ENCODE peak calls at places on chromosomes 5 and 9, in eight cellular contexts. One of them, this sample, is unnamed.
A peak's percentile ranks its signal among the peaks of the same experiment; 100 is the strongest.

GRCh38 chr5:120544043-120544442 is 79.9 kb downstream of the PRR16 start:
- DNase-seq in upper lobe of right lung: no peak
- DNase-seq in IMR-90: peak; percentile 30
- DNase-seq in heart right ventricle: no peak
- DNase-seq in mammary epithelial cell: no peak
- DNase-seq in tibial artery: no peak
- DNase-seq in aorta: no peak
- DNase-seq in suprapubic skin: no peak
- DNase-seq in this sample: no peak

GRCh38 chr5:138752951-138753793 is at the start of gene CTNNA1:
- DNase-seq in aorta: peak; percentile 83
- DNase-seq in mammary epithelial cell: peak; percentile 83
- DNase-seq in tibial artery: peak; percentile 61
- DNase-seq in upper lobe of right lung: peak; percentile 91
- DNase-seq in heart right ventricle: peak; percentile 83
- DNase-seq in suprapubic skin: peak; percentile 86
- DNase-seq in IMR-90: peak; percentile 49
- DNase-seq in this sample: peak; percentile 17

GRCh38 chr5:160787247-160787646 is 64.8 kb downstream of the ATP10B start:
- DNase-seq in tibial artery: no peak
- DNase-seq in aorta: no peak
- DNase-seq in suprapubic skin: no peak
- DNase-seq in upper lobe of right lung: peak; percentile 69
- DNase-seq in mammary epithelial cell: peak; percentile 40
- DNase-seq in heart right ventricle: no peak
- DNase-seq in IMR-90: no peak
- DNase-seq in this sample: no peak

GRCh38 chr5:88674262-88675158 is 208.5 kb downstream of the MEF2C start:
- DNase-seq in tibial artery: no peak
- DNase-seq in upper lobe of right lung: peak; percentile 66
- DNase-seq in mammary epithelial cell: no peak
- DNase-seq in suprapubic skin: no peak
- DNase-seq in heart right ventricle: no peak
- DNase-seq in IMR-90: no peak
- DNase-seq in aorta: peak; percentile 48
- DNase-seq in this sample: no peak

GRCh38 chr5:9196403-9197224 is 349.3 kb downstream of the SEMA5A start:
- DNase-seq in mammary epithelial cell: peak; percentile 71
- DNase-seq in upper lobe of right lung: no peak
- DNase-seq in aorta: no peak
- DNase-seq in IMR-90: peak; percentile 92
- DNase-seq in suprapubic skin: no peak
- DNase-seq in heart right ventricle: no peak
- DNase-seq in tibial artery: no peak
- DNase-seq in this sample: no peak

GRCh38 chr9:83125671-83126070 is 62.7 kb upstream of the RASEF start:
- DNase-seq in IMR-90: no peak
- DNase-seq in tibial artery: no peak
- DNase-seq in heart right ventricle: no peak
- DNase-seq in suprapubic skin: no peak
- DNase-seq in mammary epithelial cell: no peak
- DNase-seq in aorta: no peak
- DNase-seq in upper lobe of right lung: no peak
- DNase-seq in this sample: no peak

GRCh38 chr5:7759257-7759871 is 91.6 kb downstream of the CFAP90 start:
- DNase-seq in IMR-90: no peak
- DNase-seq in mammary epithelial cell: no peak
- DNase-seq in upper lobe of right lung: no peak
- DNase-seq in suprapubic skin: no peak
- DNase-seq in heart right ventricle: no peak
- DNase-seq in tibial artery: no peak
- DNase-seq in aorta: no peak
- DNase-seq in this sample: no peak

GRCh38 chr9:71001780-71002386 is 119.5 kb downstream of the TRPM3 start:
- DNase-seq in mammary epithelial cell: peak; percentile 51
- DNase-seq in heart right ventricle: peak; percentile 10
- DNase-seq in suprapubic skin: no peak
- DNase-seq in tibial artery: no peak
- DNase-seq in aorta: no peak
- DNase-seq in IMR-90: peak; percentile 25
- DNase-seq in upper lobe of right lung: no peak
- DNase-seq in this sample: no peak

GRCh38 chr9:82354260-82354659 is 365.7 kb downstream of the SPATA31D1 start:
- DNase-seq in aorta: no peak
- DNase-seq in upper lobe of right lung: no peak
- DNase-seq in suprapubic skin: no peak
- DNase-seq in IMR-90: peak; percentile 93
- DNase-seq in heart right ventricle: no peak
- DNase-seq in mammary epithelial cell: peak; percentile 97
- DNase-seq in tibial artery: no peak
- DNase-seq in this sample: no peak

GRCh38 chr5:179297486-179298180 is 47.6 kb downstream of the ADAMTS2 start:
- DNase-seq in aorta: peak; percentile 36
- DNase-seq in mammary epithelial cell: no peak
- DNase-seq in tibial artery: no peak
- DNase-seq in IMR-90: no peak
- DNase-seq in heart right ventricle: no peak
- DNase-seq in suprapubic skin: peak; percentile 60
- DNase-seq in upper lobe of right lung: peak; percentile 58
- DNase-seq in this sample: no peak

GRCh38 chr9:134929560-134930158 is 11.9 kb upstream of the FCN1 start:
- DNase-seq in heart right ventricle: no peak
- DNase-seq in tibial artery: no peak
- DNase-seq in upper lobe of right lung: peak; percentile 64
- DNase-seq in mammary epithelial cell: no peak
- DNase-seq in aorta: no peak
- DNase-seq in suprapubic skin: no peak
- DNase-seq in IMR-90: no peak
- DNase-seq in this sample: no peak

GRCh38 chr9:99778308-99778707 is 43.4 kb upstream of the NR4A3 start:
- DNase-seq in IMR-90: peak; percentile 89
- DNase-seq in aorta: no peak
- DNase-seq in upper lobe of right lung: no peak
- DNase-seq in suprapubic skin: no peak
- DNase-seq in mammary epithelial cell: peak; percentile 78
- DNase-seq in tibial artery: no peak
- DNase-seq in heart right ventricle: no peak
- DNase-seq in this sample: no peak

GRCh38 chr5:161847896-161848510 is at the start of gene GABRA1:
- DNase-seq in heart right ventricle: no peak
- DNase-seq in upper lobe of right lung: no peak
- DNase-seq in suprapubic skin: no peak
- DNase-seq in tibial artery: no peak
- DNase-seq in aorta: no peak
- DNase-seq in IMR-90: no peak
- DNase-seq in mammary epithelial cell: no peak
- DNase-seq in this sample: no peak

GRCh38 chr9:90915693-90916092 is 114.1 kb downstream of the SYK start:
- DNase-seq in suprapubic skin: no peak
- DNase-seq in aorta: no peak
- DNase-seq in IMR-90: peak; percentile 37
- DNase-seq in heart right ventricle: no peak
- DNase-seq in upper lobe of right lung: no peak
- DNase-seq in mammary epithelial cell: peak; percentile 30
- DNase-seq in tibial artery: no peak
- DNase-seq in this sample: no peak

GRCh38 chr9:23464275-23464674 is 361.8 kb downstream of the ELAVL2 start:
- DNase-seq in upper lobe of right lung: no peak
- DNase-seq in heart right ventricle: no peak
- DNase-seq in mammary epithelial cell: no peak
- DNase-seq in aorta: no peak
- DNase-seq in suprapubic skin: no peak
- DNase-seq in IMR-90: no peak
- DNase-seq in tibial artery: no peak
- DNase-seq in this sample: no peak

GRCh38 chr9:94922098-94922607 is 195.7 kb downstream of the AOPEP start:
- DNase-seq in upper lobe of right lung: peak; percentile 74
- DNase-seq in heart right ventricle: no peak
- DNase-seq in mammary epithelial cell: peak; percentile 69
- DNase-seq in aorta: peak; percentile 87
- DNase-seq in IMR-90: peak; percentile 98
- DNase-seq in tibial artery: peak; percentile 69
- DNase-seq in suprapubic skin: no peak
- DNase-seq in this sample: no peak

GRCh38 chr5:34706084-34706483 is 50.0 kb downstream of the RAI14 start:
- DNase-seq in mammary epithelial cell: no peak
- DNase-seq in suprapubic skin: no peak
- DNase-seq in heart right ventricle: no peak
- DNase-seq in upper lobe of right lung: no peak
- DNase-seq in aorta: no peak
- DNase-seq in IMR-90: no peak
- DNase-seq in tibial artery: no peak
- DNase-seq in this sample: no peak

GRCh38 chr9:127178646-127179632 is 56.5 kb upstream of the ANGPTL2 start:
- DNase-seq in aorta: peak; percentile 49
- DNase-seq in tibial artery: no peak
- DNase-seq in upper lobe of right lung: peak; percentile 56
- DNase-seq in heart right ventricle: peak; percentile 9
- DNase-seq in mammary epithelial cell: no peak
- DNase-seq in suprapubic skin: peak; percentile 56
- DNase-seq in IMR-90: no peak
- DNase-seq in this sample: no peak

GRCh38 chr9:93500571-93501298 is 47.4 kb upstream of the FAM120AOS start:
- DNase-seq in heart right ventricle: no peak
- DNase-seq in tibial artery: no peak
- DNase-seq in aorta: no peak
- DNase-seq in mammary epithelial cell: peak; percentile 4
- DNase-seq in upper lobe of right lung: peak; percentile 29
- DNase-seq in suprapubic skin: no peak
- DNase-seq in IMR-90: no peak
- DNase-seq in this sample: no peak

GRCh38 chr9:134944351-134944802 is 26.7 kb upstream of the FCN1 start:
- DNase-seq in aorta: peak; percentile 37
- DNase-seq in tibial artery: no peak
- DNase-seq in heart right ventricle: no peak
- DNase-seq in IMR-90: no peak
- DNase-seq in mammary epithelial cell: no peak
- DNase-seq in upper lobe of right lung: peak; percentile 58
- DNase-seq in suprapubic skin: no peak
- DNase-seq in this sample: no peak

GRCh38 chr9:110206388-110206787 is 1.6 kb downstream of the C9orf152 start:
- DNase-seq in aorta: no peak
- DNase-seq in upper lobe of right lung: no peak
- DNase-seq in tibial artery: no peak
- DNase-seq in heart right ventricle: no peak
- DNase-seq in suprapubic skin: no peak
- DNase-seq in IMR-90: no peak
- DNase-seq in mammary epithelial cell: no peak
- DNase-seq in this sample: no peak

GRCh38 chr5:26432393-26432792 is 606.0 kb downstream of the CDH9 start:
- DNase-seq in tibial artery: no peak
- DNase-seq in aorta: no peak
- DNase-seq in heart right ventricle: no peak
- DNase-seq in IMR-90: no peak
- DNase-seq in mammary epithelial cell: no peak
- DNase-seq in upper lobe of right lung: no peak
- DNase-seq in suprapubic skin: no peak
- DNase-seq in this sample: no peak

GRCh38 chr9:12818431-12819000 is 43.7 kb downstream of the LURAP1L start:
- DNase-seq in tibial artery: peak; percentile 25
- DNase-seq in heart right ventricle: no peak
- DNase-seq in aorta: peak; percentile 44
- DNase-seq in mammary epithelial cell: no peak
- DNase-seq in IMR-90: peak; percentile 34
- DNase-seq in suprapubic skin: peak; percentile 64
- DNase-seq in upper lobe of right lung: no peak
- DNase-seq in this sample: no peak

GRCh38 chr5:167029488-167029887 is 1262.0 kb upstream of the WWC1 start:
- DNase-seq in heart right ventricle: no peak
- DNase-seq in aorta: no peak
- DNase-seq in suprapubic skin: no peak
- DNase-seq in mammary epithelial cell: no peak
- DNase-seq in upper lobe of right lung: no peak
- DNase-seq in IMR-90: no peak
- DNase-seq in tibial artery: no peak
- DNase-seq in this sample: no peak

GRCh38 chr5:21152611-21153010 is 1164.6 kb upstream of the CDH18 start:
- DNase-seq in suprapubic skin: no peak
- DNase-seq in mammary epithelial cell: peak; percentile 95
- DNase-seq in upper lobe of right lung: no peak
- DNase-seq in tibial artery: no peak
- DNase-seq in heart right ventricle: no peak
- DNase-seq in aorta: no peak
- DNase-seq in IMR-90: peak; percentile 0
- DNase-seq in this sample: no peak

GRCh38 chr5:180056153-180056552 is 15.4 kb downstream of the RNF130 start:
- DNase-seq in IMR-90: no peak
- DNase-seq in mammary epithelial cell: no peak
- DNase-seq in tibial artery: no peak
- DNase-seq in heart right ventricle: no peak
- DNase-seq in suprapubic skin: no peak
- DNase-seq in upper lobe of right lung: no peak
- DNase-seq in aorta: no peak
- DNase-seq in this sample: no peak

GRCh38 chr5:140251527-140251973 is 51.4 kb downstream of the PFDN1 start:
- DNase-seq in IMR-90: peak; percentile 94
- DNase-seq in tibial artery: peak; percentile 47
- DNase-seq in suprapubic skin: peak; percentile 60
- DNase-seq in upper lobe of right lung: no peak
- DNase-seq in mammary epithelial cell: peak; percentile 89
- DNase-seq in aorta: peak; percentile 75
- DNase-seq in heart right ventricle: no peak
- DNase-seq in this sample: peak; percentile 42

GRCh38 chr5:133469252-133469651 is 143.1 kb downstream of the FSTL4 start:
- DNase-seq in aorta: no peak
- DNase-seq in suprapubic skin: no peak
- DNase-seq in mammary epithelial cell: no peak
- DNase-seq in heart right ventricle: no peak
- DNase-seq in IMR-90: no peak
- DNase-seq in upper lobe of right lung: no peak
- DNase-seq in tibial artery: no peak
- DNase-seq in this sample: no peak
- H3K27ac ChIP-seq in aorta: no peak overlapping the region
- H3K27ac ChIP-seq in suprapubic skin: no peak overlapping the region
- H3K27ac ChIP-seq in mammary epithelial cell: no peak overlapping the region
- H3K27ac ChIP-seq in heart right ventricle: no peak overlapping the region
- H3K27ac ChIP-seq in IMR-90: no peak overlapping the region
- H3K27ac ChIP-seq in upper lobe of right lung: no peak overlapping the region
- H3K27ac ChIP-seq in tibial artery: no peak overlapping the region
- H3K27ac ChIP-seq in this sample: no peak overlapping the region

GRCh38 chr5:81590498-81591384 is 160.2 kb downstream of the SSBP2 start:
- DNase-seq in IMR-90: peak; percentile 10
- DNase-seq in suprapubic skin: no peak
- DNase-seq in aorta: no peak
- DNase-seq in tibial artery: no peak
- DNase-seq in heart right ventricle: no peak
- DNase-seq in mammary epithelial cell: no peak
- DNase-seq in upper lobe of right lung: no peak
- DNase-seq in this sample: no peak
- H3K36me3 ChIP-seq in IMR-90: no peaks in the 10 kb centered on the region
- H3K36me3 ChIP-seq in suprapubic skin: no peaks in the 10 kb centered on the region
- H3K36me3 ChIP-seq in aorta: no peaks in the 10 kb centered on the region
- H3K36me3 ChIP-seq in tibial artery: no peaks in the 10 kb centered on the region
- H3K36me3 ChIP-seq in heart right ventricle: no peaks in the 10 kb centered on the region
- H3K36me3 ChIP-seq in mammary epithelial cell: no peaks in the 10 kb centered on the region
- H3K36me3 ChIP-seq in upper lobe of right lung: no peaks in the 10 kb centered on the region
- H3K36me3 ChIP-seq in this sample: no peaks in the 10 kb centered on the region

GRCh38 chr5:132500244-132500930 is 9.8 kb upstream of the IRF1 start:
- DNase-seq in upper lobe of right lung: no peak
- DNase-seq in suprapubic skin: peak; percentile 58
- DNase-seq in IMR-90: no peak
- DNase-seq in aorta: no peak
- DNase-seq in tibial artery: no peak
- DNase-seq in heart right ventricle: no peak
- DNase-seq in mammary epithelial cell: no peak
- DNase-seq in this sample: no peak
- H3K4me1 ChIP-seq in upper lobe of right lung: peaks cover 35% of the 10 kb centered on the region
- H3K4me1 ChIP-seq in suprapubic skin: peaks cover 29% of the 10 kb centered on the region
- H3K4me1 ChIP-seq in IMR-90: peaks cover 31% of the 10 kb centered on the region
- H3K4me1 ChIP-seq in aorta: no peaks in the 10 kb centered on the region
- H3K4me1 ChIP-seq in tibial artery: no peaks in the 10 kb centered on the region
- H3K4me1 ChIP-seq in heart right ventricle: peaks cover 50% of the 10 kb centered on the region
- H3K4me1 ChIP-seq in mammary epithelial cell: peaks cover 25% of the 10 kb centered on the region
- H3K4me1 ChIP-seq in this sample: peaks cover 15% of the 10 kb centered on the region

GRCh38 chr9:112582863-112583262 is 96.2 kb downstream of the KIAA1958 start:
- DNase-seq in aorta: no peak
- DNase-seq in mammary epithelial cell: no peak
- DNase-seq in IMR-90: no peak
- DNase-seq in heart right ventricle: no peak
- DNase-seq in upper lobe of right lung: no peak
- DNase-seq in tibial artery: no peak
- DNase-seq in suprapubic skin: no peak
- DNase-seq in this sample: no peak
- H3K27ac ChIP-seq in aorta: no peak overlapping the region
- H3K27ac ChIP-seq in mammary epithelial cell: no peak overlapping the region
- H3K27ac ChIP-seq in IMR-90: no peak overlapping the region
- H3K27ac ChIP-seq in heart right ventricle: no peak overlapping the region
- H3K27ac ChIP-seq in upper lobe of right lung: no peak overlapping the region
- H3K27ac ChIP-seq in tibial artery: no peak overlapping the region
- H3K27ac ChIP-seq in suprapubic skin: no peak overlapping the region
- H3K27ac ChIP-seq in this sample: no peak overlapping the region

This sample was measured in naive thymus-derived CD4-positive, alpha-beta T cell.